ENCODE peak calls at places on chromosome 3, in seven cellular contexts. R is upper lobe of right lung; E is psoas muscle; V is gastrocnemius medialis; K is neural progenitor cell; W is Panc1; O is CD8-positive, alpha-beta T cell. Z is an unnamed sample.

GRCh38 chr3:126478581-126479310 is 3.1 kb upstream of the ZXDC start:
- DNase-seq in R (peak; percentile 48), E (no peak), V (no peak), K (no peak), W (no peak), O (no peak), Z (no peak)

GRCh38 chr3:120420855-120421570 is 29.8 kb downstream of the FSTL1 start:
- DNase-seq in R (no peak), E (no peak), V (no peak), K (no peak), W (no peak), O (no peak), Z (no peak)

GRCh38 chr3:68306571-68306970 is 625.8 kb downstream of the TAFA4 start:
- DNase-seq in R (no peak), E (no peak), V (no peak), K (peak; percentile 83), W (no peak), O (no peak), Z (no peak)

GRCh38 chr3:194375473-194375872 is 5.9 kb upstream of the LRRC15 start:
- DNase-seq in R (no peak), E (no peak), V (no peak), K (peak; percentile 66), W (no peak), O (no peak), Z (no peak)

GRCh38 chr3:193905993-193906396 is 230.0 kb upstream of the HES1 start:
- DNase-seq in R (no peak), E (no peak), V (no peak), K (no peak), W (no peak), O (no peak), Z (peak; percentile 34)

GRCh38 chr3:182626484-182627467 is 166.5 kb upstream of the ATP11B start:
- DNase-seq in R (no peak), E (no peak), V (no peak), K (no peak), W (no peak), O (no peak), Z (no peak)

GRCh38 chr3:117105650-117106049 is 396.1 kb downstream of the TUSC7 start:
- DNase-seq in R (no peak), E (no peak), V (no peak), K (no peak), W (no peak), O (no peak), Z (no peak)

GRCh38 chr3:15683253-15683652 is 81.7 kb downstream of the BTD start:
- DNase-seq in R (no peak), E (no peak), V (no peak), K (no peak), W (no peak), O (no peak), Z (no peak)

GRCh38 chr3:16704938-16705337 is 99.7 kb upstream of the DAZL start:
- DNase-seq in R (no peak), E (no peak), V (no peak), K (no peak), W (no peak), O (no peak), Z (no peak)

GRCh38 chr3:126713229-126713628 is 9.2 kb downstream of the CHCHD6 start:
- DNase-seq in R (no peak), E (no peak), V (no peak), K (no peak), W (no peak), O (no peak), Z (no peak)

GRCh38 chr3:111472556-111472955 is 69.4 kb upstream of the CD96 start:
- DNase-seq in R (no peak), E (no peak), V (no peak), K (no peak), W (no peak), O (no peak), Z (no peak)

GRCh38 chr3:181417748-181418147 is 294.0 kb upstream of the SOX2 start:
- DNase-seq in R (no peak), E (no peak), V (no peak), K (peak; percentile 43), W (no peak), O (no peak), Z (no peak)

GRCh38 chr3:176469694-176470205 is 727.5 kb downstream of the TBL1XR1 start:
- DNase-seq in R (no peak), E (no peak), V (no peak), K (peak; percentile 24), W (no peak), O (no peak), Z (no peak)

GRCh38 chr3:126394179-126394976 is at the start of gene CFAP100:
- DNase-seq in R (peak; percentile 79), E (no peak), V (no peak), K (peak; percentile 95), W (no peak), O (no peak), Z (no peak)

GRCh38 chr3:52650437-52650836 is 35.3 kb downstream of the PBRM1 start:
- DNase-seq in R (no peak), E (no peak), V (no peak), K (no peak), W (no peak), O (no peak), Z (no peak)

GRCh38 chr3:42036483-42036823 is 54.7 kb upstream of the TRAK1 start:
- DNase-seq in R (no peak), E (no peak), V (peak; percentile 83), K (no peak), W (peak; percentile 86), O (no peak), Z (no peak)

GRCh38 chr3:160185711-160186110 is 39.5 kb upstream of the C3orf80 start:
- DNase-seq in R (no peak), E (no peak), V (no peak), K (no peak), W (no peak), O (no peak), Z (no peak)

GRCh38 chr3:105385179-105385578 is 18.5 kb downstream of the ALCAM start:
- DNase-seq in R (no peak), E (no peak), V (no peak), K (no peak), W (no peak), O (no peak), Z (no peak)

DNA sequence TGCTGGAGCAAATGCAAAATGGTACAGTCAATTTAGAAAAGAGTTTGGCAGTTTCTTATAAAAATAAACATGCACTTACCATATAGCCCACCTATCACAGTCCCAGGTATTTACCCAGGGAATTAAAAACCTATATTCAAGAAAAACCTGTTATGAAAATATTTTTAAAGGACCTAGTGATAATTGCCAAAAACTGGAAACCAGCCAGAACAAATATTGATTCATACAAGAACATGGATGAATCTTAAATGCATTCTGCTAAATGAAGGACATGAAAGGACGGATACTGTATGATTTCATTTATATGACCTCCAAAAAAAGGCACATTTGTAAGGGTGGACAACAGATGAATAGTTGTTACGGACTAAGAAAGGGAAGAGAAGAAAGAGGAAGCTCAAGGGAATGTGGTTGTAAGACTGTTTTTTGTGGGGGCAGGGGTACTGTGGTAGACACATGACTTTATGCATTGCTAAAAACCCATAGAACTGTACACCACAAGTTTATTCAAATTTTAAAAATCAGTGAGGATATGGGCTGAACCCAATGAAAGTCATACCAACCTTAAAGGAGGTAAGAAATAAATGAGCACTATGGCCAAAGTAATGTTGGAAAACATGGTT is 61.0 kb downstream of the ZBBX start:
- DNase-seq in R (no peak), E (no peak), V (no peak), K (no peak), W (no peak), O (no peak), Z (no peak)
- H3K27ac ChIP-seq in R (no peak overlapping the region), E (no peak overlapping the region), V (no peak overlapping the region), K (no peak overlapping the region), W (no peak overlapping the region), O (no peak overlapping the region), Z (no peak overlapping the region)

DNA sequence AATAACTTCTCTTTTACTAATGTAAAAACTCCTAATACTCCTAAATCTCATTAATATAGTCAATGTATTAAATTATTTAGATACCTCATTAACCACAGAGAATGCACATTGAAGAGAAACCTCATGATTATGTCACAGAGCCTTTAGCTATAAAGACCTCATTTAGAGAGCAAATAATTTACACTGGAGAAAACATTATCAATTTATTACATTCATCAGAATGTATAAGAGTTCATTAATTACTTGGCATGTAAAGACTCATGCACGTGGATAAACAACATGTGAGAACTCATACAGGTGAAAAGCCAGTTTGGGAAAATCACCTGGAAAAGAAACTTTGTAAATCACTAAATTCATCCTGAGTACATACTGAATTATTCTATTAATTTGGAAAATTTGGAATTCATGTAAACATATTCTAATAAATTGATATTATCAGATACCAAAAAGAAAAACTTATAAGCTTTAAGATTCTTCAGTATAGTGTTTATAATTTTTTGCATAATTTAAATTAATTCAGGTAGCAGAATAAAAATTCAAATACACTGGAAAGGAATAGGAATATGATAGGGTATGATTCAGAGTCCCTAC is 22.9 kb upstream of the WNT7A start:
- DNase-seq in R (no peak), E (no peak), V (no peak), K (no peak), W (no peak), O (no peak), Z (no peak)
- H3K9me3 ChIP-seq in R (peaks cover 45% of the 10 kb centered on the region), E (peaks cover 52% of the 10 kb centered on the region), V (peaks cover 7% of the 10 kb centered on the region), K (peaks cover 23% of the 10 kb centered on the region), W (peaks cover 20% of the 10 kb centered on the region), O (peaks cover 28% of the 10 kb centered on the region), Z (peaks cover 84% of the 10 kb centered on the region)

DNA sequence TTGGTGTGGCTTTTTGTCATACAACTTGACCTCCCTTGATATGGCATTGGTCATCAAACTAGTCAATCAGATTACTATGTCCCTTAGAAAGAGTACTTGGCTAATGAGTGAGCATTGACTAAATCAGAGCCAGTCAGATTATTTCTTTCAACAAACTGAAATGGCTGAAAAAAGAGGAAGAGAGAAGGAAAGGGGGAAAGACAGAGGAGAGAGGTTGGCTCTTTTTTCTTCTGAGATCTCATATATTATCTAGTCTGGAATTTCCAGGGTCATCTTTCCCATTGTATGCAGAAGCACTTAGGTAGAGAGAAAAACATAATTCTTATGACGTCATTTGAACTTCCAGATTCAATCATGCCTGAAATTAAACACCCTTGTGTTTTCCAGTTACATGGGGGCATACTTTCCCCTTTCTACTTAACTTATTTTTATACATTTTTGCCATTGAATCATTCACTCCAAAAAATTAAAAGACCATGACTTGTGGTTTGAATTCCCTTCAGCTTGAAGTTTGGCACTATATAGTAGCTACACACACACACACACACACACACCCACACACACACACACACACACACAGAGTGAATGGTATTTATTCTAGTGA is 387.8 kb downstream of the LSAMP start:
- DNase-seq in R (no peak), E (no peak), V (no peak), K (no peak), W (no peak), O (no peak), Z (no peak)
- TF ChIP-seq CTCF in R (no peak), E (no peak), V (no peak), K (no peak), W (no peak), O (no peak), Z (no peak)

DNA sequence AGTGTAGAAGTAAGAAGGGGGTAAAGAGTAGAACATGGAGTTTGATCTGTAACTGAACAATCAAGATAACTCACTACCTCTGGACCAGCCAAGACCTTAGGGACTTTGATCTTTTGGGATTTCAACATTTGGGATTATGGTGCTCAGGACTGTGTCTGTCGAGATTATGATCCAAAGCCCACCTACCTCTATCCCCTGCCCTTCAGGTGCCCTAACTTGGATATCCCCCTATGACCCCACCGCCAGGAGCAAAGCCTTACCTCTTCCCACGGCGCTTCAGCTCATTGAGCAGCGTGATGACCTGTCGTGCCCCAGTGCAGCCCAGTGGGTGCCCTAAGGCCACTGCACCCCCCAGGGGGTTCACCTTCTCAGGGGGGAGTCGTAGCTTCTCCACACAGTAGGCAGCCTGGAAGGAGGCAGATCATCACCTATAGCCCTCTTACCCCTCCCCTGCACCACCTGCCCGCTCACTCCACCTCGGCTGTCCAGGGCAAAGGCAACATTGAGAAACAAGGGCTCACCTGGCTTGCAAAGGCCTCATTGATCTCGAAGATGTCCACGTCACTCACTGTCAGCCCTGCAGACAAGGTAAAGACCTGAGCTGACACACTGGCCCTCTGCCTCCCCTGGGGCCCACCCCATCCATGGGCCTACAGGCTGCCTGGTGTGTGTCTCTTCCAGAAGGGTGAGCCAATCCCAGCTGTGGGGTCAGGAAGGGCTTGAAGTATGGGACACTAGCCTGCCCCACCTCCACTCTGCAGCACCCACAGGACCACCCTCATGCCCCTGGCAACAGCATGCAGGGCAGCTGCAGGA is 11.4 kb downstream of the ACAA1 start:
- DNase-seq in R (no peak), E (no peak), V (no peak), K (no peak), W (no peak), O (no peak), Z (no peak)
- H3K27ac ChIP-seq in R (no peak overlapping the region), E (no peak overlapping the region), V (no peak overlapping the region), K (no peak overlapping the region), W (no peak overlapping the region), O (no peak overlapping the region), Z (no peak overlapping the region)